ENCODE peak calls at places on chromosomes 13 and 19, in eight cellular contexts. One of them, this sample, is unnamed.

GRCh38 chr13:75430618-75431209 is 51.3 kb downstream of the TBC1D4 start:
- DNase-seq in activated T-helper 1 cell treated with Interleukin-2 at 50 U/mL for 16 hours: no peak
- DNase-seq in activated naive CD4-positive, alpha-beta T cell treated with anti-CD3 and anti-CD28 coated beads, Interleukin-2, amount 10 ng/mL, durations not matched to agents 7 days and 5 days: no peak
- DNase-seq in T follicular helper cell: no peak
- DNase-seq in A172: no peak
- DNase-seq in DMS 273 treated with DMSO at 0.1 percent for 48 hours: peak
- DNase-seq in mammary epithelial cell: no peak
- DNase-seq in activated CD4-positive, alpha-beta T cell treated with anti-CD3 and anti-CD28 coated beads, Interleukin-2, amount 50 U/mL, for 4 hours: no peak
- DNase-seq in this sample: no peak

GRCh38 chr19:53045536-53045935 is 996 bp downstream of the ERVV-2 start:
- DNase-seq in mammary epithelial cell: no peak
- DNase-seq in activated T-helper 1 cell treated with Interleukin-2 at 50 U/mL for 16 hours: no peak
- DNase-seq in T follicular helper cell: no peak
- DNase-seq in DMS 273 treated with DMSO at 0.1 percent for 48 hours: no peak
- DNase-seq in activated CD4-positive, alpha-beta T cell treated with anti-CD3 and anti-CD28 coated beads, Interleukin-2, amount 50 U/mL, for 4 hours: no peak
- DNase-seq in activated naive CD4-positive, alpha-beta T cell treated with anti-CD3 and anti-CD28 coated beads, Interleukin-2, amount 10 ng/mL, durations not matched to agents 7 days and 5 days: no peak
- DNase-seq in A172: no peak
- DNase-seq in this sample: no peak

GRCh38 chr19:29836409-29836825 is 24.6 kb downstream of the CCNE1 start:
- DNase-seq in T follicular helper cell: no peak
- DNase-seq in DMS 273 treated with DMSO at 0.1 percent for 48 hours: no peak
- DNase-seq in A172: no peak
- DNase-seq in activated naive CD4-positive, alpha-beta T cell treated with anti-CD3 and anti-CD28 coated beads, Interleukin-2, amount 10 ng/mL, durations not matched to agents 7 days and 5 days: peak
- DNase-seq in mammary epithelial cell: no peak
- DNase-seq in activated CD4-positive, alpha-beta T cell treated with anti-CD3 and anti-CD28 coated beads, Interleukin-2, amount 50 U/mL, for 4 hours: no peak
- DNase-seq in activated T-helper 1 cell treated with Interleukin-2 at 50 U/mL for 16 hours: no peak
- DNase-seq in this sample: no peak

GRCh38 chr13:111402441-111402840 is 82.0 kb downstream of the TEX29 start:
- DNase-seq in activated naive CD4-positive, alpha-beta T cell treated with anti-CD3 and anti-CD28 coated beads, Interleukin-2, amount 10 ng/mL, durations not matched to agents 7 days and 5 days: peak
- DNase-seq in A172: no peak
- DNase-seq in DMS 273 treated with DMSO at 0.1 percent for 48 hours: no peak
- DNase-seq in T follicular helper cell: no peak
- DNase-seq in mammary epithelial cell: no peak
- DNase-seq in activated CD4-positive, alpha-beta T cell treated with anti-CD3 and anti-CD28 coated beads, Interleukin-2, amount 50 U/mL, for 4 hours: no peak
- DNase-seq in activated T-helper 1 cell treated with Interleukin-2 at 50 U/mL for 16 hours: no peak
- DNase-seq in this sample: no peak

GRCh38 chr13:100019780-100020356 is 38.3 kb downstream of the ZIC2 start:
- DNase-seq in activated CD4-positive, alpha-beta T cell treated with anti-CD3 and anti-CD28 coated beads, Interleukin-2, amount 50 U/mL, for 4 hours: no peak
- DNase-seq in activated T-helper 1 cell treated with Interleukin-2 at 50 U/mL for 16 hours: no peak
- DNase-seq in A172: no peak
- DNase-seq in activated naive CD4-positive, alpha-beta T cell treated with anti-CD3 and anti-CD28 coated beads, Interleukin-2, amount 10 ng/mL, durations not matched to agents 7 days and 5 days: no peak
- DNase-seq in T follicular helper cell: no peak
- DNase-seq in mammary epithelial cell: no peak
- DNase-seq in DMS 273 treated with DMSO at 0.1 percent for 48 hours: no peak
- DNase-seq in this sample: no peak

GRCh38 chr13:107767119-107767518 is 448.2 kb downstream of the LIG4 start:
- DNase-seq in DMS 273 treated with DMSO at 0.1 percent for 48 hours: no peak
- DNase-seq in activated CD4-positive, alpha-beta T cell treated with anti-CD3 and anti-CD28 coated beads, Interleukin-2, amount 50 U/mL, for 4 hours: no peak
- DNase-seq in A172: no peak
- DNase-seq in mammary epithelial cell: no peak
- DNase-seq in activated naive CD4-positive, alpha-beta T cell treated with anti-CD3 and anti-CD28 coated beads, Interleukin-2, amount 10 ng/mL, durations not matched to agents 7 days and 5 days: no peak
- DNase-seq in T follicular helper cell: no peak
- DNase-seq in activated T-helper 1 cell treated with Interleukin-2 at 50 U/mL for 16 hours: no peak
- DNase-seq in this sample: no peak

GRCh38 chr13:30679483-30680330 is 55.6 kb upstream of the ALOX5AP start:
- DNase-seq in DMS 273 treated with DMSO at 0.1 percent for 48 hours: no peak
- DNase-seq in activated naive CD4-positive, alpha-beta T cell treated with anti-CD3 and anti-CD28 coated beads, Interleukin-2, amount 10 ng/mL, durations not matched to agents 7 days and 5 days: peak
- DNase-seq in activated T-helper 1 cell treated with Interleukin-2 at 50 U/mL for 16 hours: peak
- DNase-seq in mammary epithelial cell: no peak
- DNase-seq in activated CD4-positive, alpha-beta T cell treated with anti-CD3 and anti-CD28 coated beads, Interleukin-2, amount 50 U/mL, for 4 hours: peak
- DNase-seq in T follicular helper cell: no peak
- DNase-seq in A172: peak
- DNase-seq in this sample: no peak

GRCh38 chr13:112131740-112132113 is 64.8 kb downstream of the SOX1 start:
- DNase-seq in T follicular helper cell: no peak
- DNase-seq in A172: no peak
- DNase-seq in activated T-helper 1 cell treated with Interleukin-2 at 50 U/mL for 16 hours: no peak
- DNase-seq in activated naive CD4-positive, alpha-beta T cell treated with anti-CD3 and anti-CD28 coated beads, Interleukin-2, amount 10 ng/mL, durations not matched to agents 7 days and 5 days: no peak
- DNase-seq in mammary epithelial cell: no peak
- DNase-seq in DMS 273 treated with DMSO at 0.1 percent for 48 hours: no peak
- DNase-seq in activated CD4-positive, alpha-beta T cell treated with anti-CD3 and anti-CD28 coated beads, Interleukin-2, amount 50 U/mL, for 4 hours: no peak
- DNase-seq in this sample: no peak

GRCh38 chr19:10286803-10287737 is at the start of gene ICAM4:
- DNase-seq in T follicular helper cell: no peak
- DNase-seq in mammary epithelial cell: no peak
- DNase-seq in activated CD4-positive, alpha-beta T cell treated with anti-CD3 and anti-CD28 coated beads, Interleukin-2, amount 50 U/mL, for 4 hours: no peak
- DNase-seq in activated T-helper 1 cell treated with Interleukin-2 at 50 U/mL for 16 hours: no peak
- DNase-seq in activated naive CD4-positive, alpha-beta T cell treated with anti-CD3 and anti-CD28 coated beads, Interleukin-2, amount 10 ng/mL, durations not matched to agents 7 days and 5 days: peak
- DNase-seq in A172: no peak
- DNase-seq in DMS 273 treated with DMSO at 0.1 percent for 48 hours: peak
- DNase-seq in this sample: peak

GRCh38 chr13:41384749-41385503 is 72.4 kb upstream of the RGCC start:
- DNase-seq in activated naive CD4-positive, alpha-beta T cell treated with anti-CD3 and anti-CD28 coated beads, Interleukin-2, amount 10 ng/mL, durations not matched to agents 7 days and 5 days: no peak
- DNase-seq in DMS 273 treated with DMSO at 0.1 percent for 48 hours: no peak
- DNase-seq in activated T-helper 1 cell treated with Interleukin-2 at 50 U/mL for 16 hours: no peak
- DNase-seq in activated CD4-positive, alpha-beta T cell treated with anti-CD3 and anti-CD28 coated beads, Interleukin-2, amount 50 U/mL, for 4 hours: no peak
- DNase-seq in mammary epithelial cell: no peak
- DNase-seq in A172: no peak
- DNase-seq in T follicular helper cell: no peak
- DNase-seq in this sample: no peak

GRCh38 chr13:38213307-38213706 is 136.3 kb upstream of the UFM1 start:
- DNase-seq in DMS 273 treated with DMSO at 0.1 percent for 48 hours: no peak
- DNase-seq in activated CD4-positive, alpha-beta T cell treated with anti-CD3 and anti-CD28 coated beads, Interleukin-2, amount 50 U/mL, for 4 hours: no peak
- DNase-seq in T follicular helper cell: no peak
- DNase-seq in A172: no peak
- DNase-seq in activated T-helper 1 cell treated with Interleukin-2 at 50 U/mL for 16 hours: no peak
- DNase-seq in mammary epithelial cell: peak
- DNase-seq in activated naive CD4-positive, alpha-beta T cell treated with anti-CD3 and anti-CD28 coated beads, Interleukin-2, amount 10 ng/mL, durations not matched to agents 7 days and 5 days: no peak
- DNase-seq in this sample: no peak

GRCh38 chr19:32224371-32225244 is 120.8 kb upstream of the ZNF507 start:
- DNase-seq in T follicular helper cell: peak
- DNase-seq in mammary epithelial cell: peak
- DNase-seq in activated T-helper 1 cell treated with Interleukin-2 at 50 U/mL for 16 hours: peak
- DNase-seq in activated CD4-positive, alpha-beta T cell treated with anti-CD3 and anti-CD28 coated beads, Interleukin-2, amount 50 U/mL, for 4 hours: peak
- DNase-seq in activated naive CD4-positive, alpha-beta T cell treated with anti-CD3 and anti-CD28 coated beads, Interleukin-2, amount 10 ng/mL, durations not matched to agents 7 days and 5 days: peak
- DNase-seq in A172: peak
- DNase-seq in DMS 273 treated with DMSO at 0.1 percent for 48 hours: no peak
- DNase-seq in this sample: peak

GRCh38 chr13:95463516-95463915 is 89.0 kb upstream of the CLDN10 start:
- DNase-seq in A172: no peak
- DNase-seq in activated T-helper 1 cell treated with Interleukin-2 at 50 U/mL for 16 hours: no peak
- DNase-seq in DMS 273 treated with DMSO at 0.1 percent for 48 hours: no peak
- DNase-seq in activated CD4-positive, alpha-beta T cell treated with anti-CD3 and anti-CD28 coated beads, Interleukin-2, amount 50 U/mL, for 4 hours: no peak
- DNase-seq in T follicular helper cell: no peak
- DNase-seq in mammary epithelial cell: peak
- DNase-seq in activated naive CD4-positive, alpha-beta T cell treated with anti-CD3 and anti-CD28 coated beads, Interleukin-2, amount 10 ng/mL, durations not matched to agents 7 days and 5 days: no peak
- DNase-seq in this sample: no peak

GRCh38 chr13:44368062-44368591 is 5.5 kb upstream of the SERP2 start:
- DNase-seq in activated T-helper 1 cell treated with Interleukin-2 at 50 U/mL for 16 hours: no peak
- DNase-seq in activated CD4-positive, alpha-beta T cell treated with anti-CD3 and anti-CD28 coated beads, Interleukin-2, amount 50 U/mL, for 4 hours: no peak
- DNase-seq in activated naive CD4-positive, alpha-beta T cell treated with anti-CD3 and anti-CD28 coated beads, Interleukin-2, amount 10 ng/mL, durations not matched to agents 7 days and 5 days: no peak
- DNase-seq in A172: peak
- DNase-seq in DMS 273 treated with DMSO at 0.1 percent for 48 hours: no peak
- DNase-seq in T follicular helper cell: no peak
- DNase-seq in mammary epithelial cell: no peak
- DNase-seq in this sample: no peak

This sample was measured in T-cell.